ENCODE peak calls at places on chromosomes 1 and 21, in eight cellular contexts. S, Q, H, B, M, W, L and Y are unnamed samples.

GRCh38 chr1:53600001-53600400 is 139.0 kb downstream of the GLIS1 start:
- DNase-seq in Q (no peak), S (no peak), L (no peak), W (no peak), B (no peak), H (no peak), M (no peak), Y (no peak)

GRCh38 chr1:95041491-95042165 is 31.1 kb downstream of the ALG14 start:
- DNase-seq in S (peak), Q (peak), H (peak), L (no peak), M (peak), B (peak), W (peak), Y (peak)

GRCh38 chr1:154840557-154841176 is 29.4 kb downstream of the KCNN3 start:
- DNase-seq in M (peak), Q (no peak), H (no peak), S (no peak), W (no peak), B (no peak), L (no peak), Y (no peak)

GRCh38 chr21:25881524-25882376 is 147.0 kb downstream of the GABPA start:
- DNase-seq in Q (peak), M (peak), H (no peak), B (peak), L (no peak), W (peak), S (peak), Y (peak)

GRCh38 chr1:93636712-93637111 is 44.9 kb downstream of the BCAR3 start:
- DNase-seq in B (no peak), L (no peak), H (no peak), M (no peak), S (no peak), W (no peak), Q (no peak), Y (no peak)

GRCh38 chr1:163980391-163980790 is 578.6 kb upstream of the PBX1 start:
- DNase-seq in Q (no peak), H (no peak), S (no peak), L (no peak), B (no peak), M (no peak), W (no peak), Y (no peak)

GRCh38 chr1:228903573-228904122 is 168.4 kb downstream of the RHOU start:
- DNase-seq in Q (no peak), W (no peak), B (peak), S (no peak), L (no peak), M (no peak), H (no peak), Y (no peak)

GRCh38 chr1:8702121-8702520 is 115.3 kb downstream of the RERE start:
- DNase-seq in L (no peak), S (no peak), Q (peak), B (peak), H (no peak), M (peak), W (peak), Y (peak)

GRCh38 chr1:150110066-150110465 is 39.6 kb upstream of the PLEKHO1 start:
- DNase-seq in H (no peak), L (no peak), M (peak), Q (no peak), S (no peak), B (no peak), W (no peak), Y (no peak)

GRCh38 chr1:157517026-157517425 is 35.3 kb downstream of the FCRL5 start:
- DNase-seq in M (no peak), H (no peak), S (no peak), L (peak), W (no peak), Q (no peak), B (no peak), Y (peak)

GRCh38 chr1:193070942-193071341 is 11.5 kb downstream of the RO60 start:
- DNase-seq in W (no peak), S (no peak), M (peak), H (no peak), B (no peak), Q (no peak), L (no peak), Y (peak)

GRCh38 chr1:966603-967295 is 467 bp downstream of the PLEKHN1 start:
- DNase-seq in Q (peak), W (peak), B (peak), L (no peak), M (peak), H (no peak), S (peak), Y (peak)

GRCh38 chr1:51750729-51751128 is 127.8 kb downstream of the NRDC start:
- DNase-seq in S (peak), B (no peak), M (no peak), L (no peak), H (no peak), Q (peak), W (no peak), Y (no peak)

GRCh38 chr1:234851450-234852438 is 241.8 kb upstream of the IRF2BP2 start:
- DNase-seq in M (no peak), W (no peak), S (peak), B (no peak), H (no peak), L (peak), Q (peak), Y (peak)

GRCh38 chr1:230570724-230571390 is 71.4 kb upstream of the COG2 start:
- DNase-seq in H (no peak), W (peak), L (peak), M (no peak), Q (peak), S (no peak), B (no peak), Y (peak)

GRCh38 chr1:217076902-217077301 is 353.7 kb upstream of the ESRRG start:
- DNase-seq in W (no peak), M (no peak), S (no peak), B (no peak), L (no peak), H (no peak), Q (no peak), Y (no peak)

GRCh38 chr1:2445162-2445822 is 30.8 kb upstream of the PLCH2 start:
- DNase-seq in S (no peak), Q (no peak), L (no peak), M (no peak), W (no peak), B (peak), H (no peak), Y (no peak)

GRCh38 chr1:22662318-22662717 is 9.3 kb downstream of the C1QB start:
- DNase-seq in W (peak), B (peak), H (no peak), M (peak), Q (peak), L (no peak), S (no peak), Y (peak)

GRCh38 chr1:216183427-216183826 is 239.8 kb downstream of the USH2A start:
- DNase-seq in S (peak), W (no peak), L (no peak), B (no peak), Q (peak), H (no peak), M (peak), Y (no peak)

GRCh38 chr1:93865253-93865652 is 13.8 kb downstream of the DNTTIP2 start:
- DNase-seq in L (no peak), S (no peak), M (no peak), B (no peak), Q (no peak), W (no peak), H (no peak), Y (no peak)

GRCh38 chr1:91553196-91553595 is 52.5 kb downstream of the CDC7 start:
- DNase-seq in W (no peak), H (no peak), S (peak), B (no peak), L (no peak), Q (peak), M (no peak), Y (no peak)

GRCh38 chr1:162055062-162055461 is 14.4 kb upstream of the NOS1AP start:
- DNase-seq in H (no peak), L (no peak), S (peak), Q (peak), W (peak), B (no peak), M (peak), Y (no peak)
- TF ChIP-seq CTCF in H (peak), L (no peak), S (no peak), Q (no peak), W (no peak), B (no peak), M (no peak), Y (no peak)

GRCh38 chr1:204516180-204516879 is at the start of gene MDM4:
- DNase-seq in M (peak), S (peak), W (peak), Q (peak), B (peak), H (peak), L (peak), Y (peak)
- TF ChIP-seq CTCF in M (no peak), S (no peak), W (no peak), Q (no peak), B (no peak), H (no peak), L (no peak), Y (no peak)

DNA sequence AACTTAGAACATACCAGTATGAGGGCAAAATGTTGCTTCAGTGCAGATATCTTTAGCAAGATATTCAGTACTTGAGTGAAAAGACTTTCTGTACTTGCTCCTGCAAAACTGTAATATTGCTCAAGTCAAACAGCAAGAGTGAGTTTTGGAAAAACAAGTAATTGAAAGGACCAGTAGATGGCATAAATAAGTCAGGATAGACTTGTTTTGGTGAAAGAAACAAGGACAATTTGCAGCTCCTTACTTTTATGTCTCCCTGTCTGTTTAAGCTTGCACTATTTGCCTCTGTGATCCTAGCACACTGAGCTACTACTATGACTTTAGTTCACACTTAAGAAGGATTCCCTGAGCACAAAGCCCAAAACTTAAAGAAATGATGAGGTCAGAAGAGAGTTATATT is 39.1 kb downstream of the IFI44 start:
- DNase-seq in B (no peak), H (peak), W (no peak), S (peak), Q (peak), M (peak), L (no peak), Y (peak)
- TF ChIP-seq CTCF in B (no peak), H (peak), W (no peak), S (peak), Q (peak), M (peak), L (no peak), Y (no peak)

DNA sequence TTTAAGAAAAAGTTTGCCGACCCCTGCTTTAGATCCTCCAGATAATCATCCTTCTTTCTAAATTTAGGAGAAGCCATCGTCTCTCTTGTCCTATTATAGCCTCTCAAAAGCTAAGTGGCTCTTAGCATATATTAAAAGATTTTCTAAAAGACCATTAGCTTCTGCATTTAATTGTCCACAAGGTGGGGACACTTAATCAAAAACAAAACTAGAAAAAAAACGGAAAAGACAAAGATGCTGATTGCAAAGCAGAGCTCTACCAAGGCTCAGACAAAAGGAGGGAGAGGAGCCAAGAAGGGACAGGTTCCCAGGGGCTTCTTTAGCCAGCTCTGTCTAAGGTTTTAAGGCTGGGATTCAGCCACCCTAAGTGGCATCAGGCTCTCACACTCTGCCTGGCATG is 128.3 kb upstream of the HMGB4 start:
- DNase-seq in S (no peak), L (no peak), H (peak), B (no peak), M (peak), W (no peak), Q (peak), Y (no peak)
- TF ChIP-seq CTCF in S (peak), L (no peak), H (peak), B (no peak), M (peak), W (no peak), Q (no peak), Y (no peak)

GRCh38 chr21:32457360-32457840 is 44.9 kb downstream of the EVA1C start:
- DNase-seq in S (no peak), Q (no peak), M (no peak), W (peak), H (no peak), L (no peak), B (peak), Y (no peak)
- TF ChIP-seq CTCF in S (no peak), Q (no peak), M (no peak), W (no peak), H (peak), L (no peak), B (peak), Y (no peak)